ENCODE peak calls at places on chromosome 1, in five cellular contexts. One of them, this sample, is unnamed.

GRCh38 chr1:64886877-64887276 is 79.5 kb downstream of the JAK1 start:
- DNase-seq in NCI-H1092 treated with DMSO at 0.1 percent for 48 hours: no peak
- DNase-seq in GM04504: no peak
- DNase-seq in cardiac muscle cell: no peak
- DNase-seq in activated T-helper 1 cell treated with anti-CD3 and anti-CD28 coated beads, Interleukin-12 subunit alpha, Interleukin-12 subunit beta, Interleukin-2, Interleukin-4 antibody, amounts not matched to agents 30 ng/mL and 10 ng/mL and 1 ng/mL, durations not matched to agents 14 hours and 24 hours and 36 hours: no peak
- DNase-seq in this sample: no peak

GRCh38 chr1:156876281-156876680 is 15.6 kb downstream of the NTRK1 start:
- DNase-seq in NCI-H1092 treated with DMSO at 0.1 percent for 48 hours: no peak
- DNase-seq in GM04504: no peak
- DNase-seq in cardiac muscle cell: no peak
- DNase-seq in activated T-helper 1 cell treated with anti-CD3 and anti-CD28 coated beads, Interleukin-12 subunit alpha, Interleukin-12 subunit beta, Interleukin-2, Interleukin-4 antibody, amounts not matched to agents 30 ng/mL and 10 ng/mL and 1 ng/mL, durations not matched to agents 14 hours and 24 hours and 36 hours: no peak
- DNase-seq in this sample: no peak

GRCh38 chr1:173206816-173207595 is at the start of gene TNFSF4:
- DNase-seq in GM04504: no peak
- DNase-seq in cardiac muscle cell: peak; percentile 78
- DNase-seq in NCI-H1092 treated with DMSO at 0.1 percent for 48 hours: no peak
- DNase-seq in activated T-helper 1 cell treated with anti-CD3 and anti-CD28 coated beads, Interleukin-12 subunit alpha, Interleukin-12 subunit beta, Interleukin-2, Interleukin-4 antibody, amounts not matched to agents 30 ng/mL and 10 ng/mL and 1 ng/mL, durations not matched to agents 14 hours and 24 hours and 36 hours: no peak
- DNase-seq in this sample: no peak

GRCh38 chr1:228345201-228345930 is 61.3 kb downstream of the TRIM11 start:
- DNase-seq in activated T-helper 1 cell treated with anti-CD3 and anti-CD28 coated beads, Interleukin-12 subunit alpha, Interleukin-12 subunit beta, Interleukin-2, Interleukin-4 antibody, amounts not matched to agents 30 ng/mL and 10 ng/mL and 1 ng/mL, durations not matched to agents 14 hours and 24 hours and 36 hours: no peak
- DNase-seq in cardiac muscle cell: no peak
- DNase-seq in NCI-H1092 treated with DMSO at 0.1 percent for 48 hours: no peak
- DNase-seq in GM04504: no peak
- DNase-seq in this sample: no peak

GRCh38 chr1:7447736-7448135 is 323.4 kb upstream of the VAMP3 start:
- DNase-seq in activated T-helper 1 cell treated with anti-CD3 and anti-CD28 coated beads, Interleukin-12 subunit alpha, Interleukin-12 subunit beta, Interleukin-2, Interleukin-4 antibody, amounts not matched to agents 30 ng/mL and 10 ng/mL and 1 ng/mL, durations not matched to agents 14 hours and 24 hours and 36 hours: no peak
- DNase-seq in cardiac muscle cell: no peak
- DNase-seq in GM04504: no peak
- DNase-seq in NCI-H1092 treated with DMSO at 0.1 percent for 48 hours: no peak
- DNase-seq in this sample: no peak

GRCh38 chr1:184283999-184284398 is 102.8 kb upstream of the C1orf21 start:
- DNase-seq in NCI-H1092 treated with DMSO at 0.1 percent for 48 hours: no peak
- DNase-seq in GM04504: peak; percentile 71
- DNase-seq in cardiac muscle cell: peak; percentile 75
- DNase-seq in activated T-helper 1 cell treated with anti-CD3 and anti-CD28 coated beads, Interleukin-12 subunit alpha, Interleukin-12 subunit beta, Interleukin-2, Interleukin-4 antibody, amounts not matched to agents 30 ng/mL and 10 ng/mL and 1 ng/mL, durations not matched to agents 14 hours and 24 hours and 36 hours: no peak
- DNase-seq in this sample: no peak

GRCh38 chr1:16717174-16718108 is 22.9 kb upstream of the RNU1-4 start:
- DNase-seq in GM04504: no peak
- DNase-seq in activated T-helper 1 cell treated with anti-CD3 and anti-CD28 coated beads, Interleukin-12 subunit alpha, Interleukin-12 subunit beta, Interleukin-2, Interleukin-4 antibody, amounts not matched to agents 30 ng/mL and 10 ng/mL and 1 ng/mL, durations not matched to agents 14 hours and 24 hours and 36 hours: no peak
- DNase-seq in cardiac muscle cell: no peak
- DNase-seq in NCI-H1092 treated with DMSO at 0.1 percent for 48 hours: no peak
- DNase-seq in this sample: no peak

GRCh38 chr1:97680460-97680859 is 240.4 kb downstream of the DPYD start:
- DNase-seq in NCI-H1092 treated with DMSO at 0.1 percent for 48 hours: no peak
- DNase-seq in cardiac muscle cell: peak; percentile 4
- DNase-seq in activated T-helper 1 cell treated with anti-CD3 and anti-CD28 coated beads, Interleukin-12 subunit alpha, Interleukin-12 subunit beta, Interleukin-2, Interleukin-4 antibody, amounts not matched to agents 30 ng/mL and 10 ng/mL and 1 ng/mL, durations not matched to agents 14 hours and 24 hours and 36 hours: no peak
- DNase-seq in GM04504: no peak
- DNase-seq in this sample: no peak

GRCh38 chr1:232844791-232845190 is 39.6 kb downstream of the MAP10 start:
- DNase-seq in activated T-helper 1 cell treated with anti-CD3 and anti-CD28 coated beads, Interleukin-12 subunit alpha, Interleukin-12 subunit beta, Interleukin-2, Interleukin-4 antibody, amounts not matched to agents 30 ng/mL and 10 ng/mL and 1 ng/mL, durations not matched to agents 14 hours and 24 hours and 36 hours: no peak
- DNase-seq in cardiac muscle cell: peak; percentile 27
- DNase-seq in GM04504: no peak
- DNase-seq in NCI-H1092 treated with DMSO at 0.1 percent for 48 hours: no peak
- DNase-seq in this sample: no peak

GRCh38 chr1:150765229-150765976 is at the start of gene CTSS:
- DNase-seq in cardiac muscle cell: no peak
- DNase-seq in activated T-helper 1 cell treated with anti-CD3 and anti-CD28 coated beads, Interleukin-12 subunit alpha, Interleukin-12 subunit beta, Interleukin-2, Interleukin-4 antibody, amounts not matched to agents 30 ng/mL and 10 ng/mL and 1 ng/mL, durations not matched to agents 14 hours and 24 hours and 36 hours: no peak
- DNase-seq in NCI-H1092 treated with DMSO at 0.1 percent for 48 hours: no peak
- DNase-seq in GM04504: no peak
- DNase-seq in this sample: no peak

GRCh38 chr1:8848663-8849386 is 29.7 kb downstream of the ENO1 start:
- DNase-seq in cardiac muscle cell: peak; percentile 97
- DNase-seq in GM04504: peak; percentile 86
- DNase-seq in activated T-helper 1 cell treated with anti-CD3 and anti-CD28 coated beads, Interleukin-12 subunit alpha, Interleukin-12 subunit beta, Interleukin-2, Interleukin-4 antibody, amounts not matched to agents 30 ng/mL and 10 ng/mL and 1 ng/mL, durations not matched to agents 14 hours and 24 hours and 36 hours: peak; percentile 53
- DNase-seq in NCI-H1092 treated with DMSO at 0.1 percent for 48 hours: peak; percentile 98
- DNase-seq in this sample: peak; percentile 67

This sample was measured in T1000.